ENCODE peak calls at places on chromosome 18, in six cellular contexts. X, E, F, R, D and P are unnamed samples.
A peak's percentile ranks its signal among the peaks of the same experiment; 100 is the strongest.

GRCh38 chr18:1147616-1148184 is 243.0 kb downstream of the ADCYAP1 start:
- DNase-seq in X (no peak), E (no peak), F (no peak), R (no peak), D (no peak), P (no peak)

GRCh38 chr18:45621068-45621511 is 5.8 kb downstream of the SLC14A2 start:
- DNase-seq in X (peak; percentile 51), E (peak; percentile 34), F (peak; percentile 62), R (no peak), D (no peak), P (peak; percentile 52)

GRCh38 chr18:36265035-36265434 is 32.5 kb upstream of the FHOD3 start:
- DNase-seq in X (no peak), E (no peak), F (peak; percentile 81), R (no peak), D (no peak), P (no peak)

GRCh38 chr18:44696892-44697291 is 16.2 kb downstream of the SETBP1 start:
- DNase-seq in X (no peak), E (no peak), F (no peak), R (peak; percentile 52), D (no peak), P (no peak)

GRCh38 chr18:37964885-37965571 is 399.4 kb upstream of the CELF4 start:
- DNase-seq in X (no peak), E (no peak), F (no peak), R (no peak), D (no peak), P (no peak)

GRCh38 chr18:55559735-55560134 is 28.3 kb downstream of the TCF4 start:
- DNase-seq in X (peak; percentile 24), E (no peak), F (no peak), R (no peak), D (no peak), P (no peak)

GRCh38 chr18:13612111-13612997 is 114.0 kb downstream of the FAM210A start:
- DNase-seq in X (no peak), E (no peak), F (no peak), R (peak; percentile 44), D (peak; percentile 30), P (no peak)

GRCh38 chr18:5451130-5451529 is 92.7 kb downstream of the EPB41L3 start:
- DNase-seq in X (no peak), E (no peak), F (no peak), R (no peak), D (no peak), P (no peak)

GRCh38 chr18:45806226-45806625 is 19.2 kb upstream of the SIGLEC15 start:
- DNase-seq in X (peak; percentile 68), E (no peak), F (peak; percentile 86), R (no peak), D (no peak), P (peak; percentile 61)

GRCh38 chr18:28075501-28075900 is 101.4 kb downstream of the CDH2 start:
- DNase-seq in X (no peak), E (no peak), F (peak; percentile 28), R (no peak), D (no peak), P (no peak)

GRCh38 chr18:61274561-61274960 is 58.7 kb upstream of the CDH20 start:
- DNase-seq in X (no peak), E (no peak), F (no peak), R (no peak), D (no peak), P (no peak)

GRCh38 chr18:59432796-59433195 is 73.7 kb upstream of the LMAN1 start:
- DNase-seq in X (peak; percentile 74), E (no peak), F (no peak), R (no peak), D (no peak), P (no peak)

GRCh38 chr18:36653141-36653869 is 175.5 kb downstream of the TPGS2 start:
- DNase-seq in X (no peak), E (no peak), F (no peak), R (no peak), D (no peak), P (no peak)

GRCh38 chr18:29753379-29753778 is 1289.2 kb downstream of the DSC3 start:
- DNase-seq in X (no peak), E (no peak), F (peak; percentile 32), R (no peak), D (no peak), P (peak; percentile 36)

GRCh38 chr18:76464281-76465259 is 30.5 kb downstream of the ZNF516 start:
- DNase-seq in X (no peak), E (no peak), F (no peak), R (no peak), D (no peak), P (no peak)

GRCh38 chr18:50662177-50662576 is 102.3 kb downstream of the MAPK4 start:
- DNase-seq in X (no peak), E (no peak), F (peak; percentile 1), R (no peak), D (no peak), P (no peak)
- TF ChIP-seq CTCF in X (peak; percentile 38), E (peak; percentile 22), F (peak; percentile 25), R (no peak), D (peak; percentile 19), P (peak; percentile 30)

DNA sequence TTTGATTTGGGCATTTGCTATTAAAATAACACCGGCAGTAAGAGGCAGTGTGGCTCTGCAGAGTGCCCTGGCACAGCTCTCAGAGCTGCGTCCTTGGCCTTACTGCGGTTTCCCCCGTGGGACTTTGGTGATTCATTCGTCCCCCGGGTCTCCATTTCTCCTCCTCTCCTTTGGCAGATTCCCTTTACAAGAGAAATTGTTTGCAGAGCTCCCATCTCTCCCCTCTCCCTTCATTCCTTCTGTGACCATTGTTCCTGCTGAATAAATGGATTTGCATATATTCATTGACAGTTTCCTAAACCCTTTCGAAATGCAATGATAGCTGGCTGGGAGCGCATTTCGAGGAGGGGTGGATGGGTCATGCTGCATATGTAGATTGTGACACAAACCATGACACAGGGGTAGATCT is 187.5 kb downstream of the VAPA start:
- DNase-seq in X (peak; percentile 64), E (no peak), F (peak; percentile 27), R (no peak), D (no peak), P (peak; percentile 46)
- H3K4me3 ChIP-seq in X (no peak overlapping the region), E (no peak overlapping the region), F (no peak overlapping the region), R (no peak overlapping the region), D (no peak overlapping the region), P (no peak overlapping the region)

GRCh38 chr18:58067611-58068010 is 23.6 kb downstream of the NEDD4L start:
- DNase-seq in X (no peak), E (no peak), F (no peak), R (no peak), D (no peak), P (no peak)
- TF ChIP-seq CTCF in X (no peak), E (no peak), F (no peak), R (no peak), D (no peak), P (no peak)

GRCh38 chr18:57286949-57287348 is 65.4 kb upstream of the ST8SIA3 start:
- DNase-seq in X (no peak), E (no peak), F (no peak), R (no peak), D (no peak), P (no peak)
- H3K4me3 ChIP-seq in X (no peak overlapping the region), E (no peak overlapping the region), F (no peak overlapping the region), R (no peak overlapping the region), D (no peak overlapping the region), P (no peak overlapping the region)

GRCh38 chr18:79353238-79353637 is 42.5 kb upstream of the NFATC1 start:
- DNase-seq in X (no peak), E (peak; percentile 7), F (no peak), R (no peak), D (no peak), P (no peak)
- TF ChIP-seq CTCF in X (peak; percentile 32), E (no peak), F (peak; percentile 13), R (no peak), D (no peak), P (peak; percentile 41)

GRCh38 chr18:11851156-11852047 is at the start of gene CHMP1B:
- DNase-seq in X (peak; percentile 96), E (peak; percentile 46), F (peak; percentile 98), R (peak; percentile 99), D (peak; percentile 86), P (peak; percentile 99)

GRCh38 chr18:11847811-11848210 is 3.4 kb upstream of the CHMP1B start:
- DNase-seq in X (no peak), E (no peak), F (no peak), R (no peak), D (no peak), P (no peak)

GRCh38 chr18:11850821-11851155 is 425 bp upstream of the CHMP1B start:
- DNase-seq in X (peak; percentile 80), E (no peak), F (no peak), R (no peak), D (no peak), P (no peak)

GRCh38 chr18:11849845-11850747 is 1.1 kb upstream of the CHMP1B start:
- DNase-seq in X (peak; percentile 94), E (peak; percentile 36), F (peak; percentile 93), R (peak; percentile 63), D (no peak), P (peak; percentile 98)

DNA sequence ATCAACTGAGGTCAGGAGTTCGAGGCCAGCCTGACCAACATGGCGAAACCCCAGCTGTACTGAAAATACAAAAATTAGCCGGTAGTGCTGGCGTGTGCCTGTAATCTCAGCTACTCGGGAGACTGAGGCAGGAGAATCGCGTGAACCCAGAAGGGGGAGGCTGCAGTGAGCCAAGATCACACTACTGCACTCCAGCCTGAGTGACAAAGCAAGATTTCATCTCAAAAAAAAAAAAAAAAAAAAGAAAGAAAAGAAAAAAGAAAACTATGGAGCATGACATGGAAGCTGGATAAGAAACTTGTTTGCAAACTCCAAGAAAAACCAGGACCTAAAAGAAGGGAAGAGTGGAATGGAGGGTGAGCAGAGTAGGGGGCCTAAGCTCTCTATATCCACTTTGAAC is 1.9 kb upstream of the CHMP1B start:
- DNase-seq in X (no peak), E (no peak), F (no peak), R (no peak), D (no peak), P (no peak)
- H3K4me3 ChIP-seq in X (no peak overlapping the region), E (peak overlapping the region; percentile 78), F (no peak overlapping the region), R (no peak overlapping the region), D (no peak overlapping the region), P (no peak overlapping the region)

GRCh38 chr18:67771271-67771670 is 254.8 kb upstream of the DSEL start:
- DNase-seq in X (peak; percentile 50), E (no peak), F (peak; percentile 73), R (no peak), D (no peak), P (peak; percentile 62)

GRCh38 chr18:67766930-67767329 is 250.4 kb upstream of the DSEL start:
- DNase-seq in X (peak; percentile 56), E (no peak), F (peak; percentile 90), R (no peak), D (no peak), P (peak; percentile 85)

DNA sequence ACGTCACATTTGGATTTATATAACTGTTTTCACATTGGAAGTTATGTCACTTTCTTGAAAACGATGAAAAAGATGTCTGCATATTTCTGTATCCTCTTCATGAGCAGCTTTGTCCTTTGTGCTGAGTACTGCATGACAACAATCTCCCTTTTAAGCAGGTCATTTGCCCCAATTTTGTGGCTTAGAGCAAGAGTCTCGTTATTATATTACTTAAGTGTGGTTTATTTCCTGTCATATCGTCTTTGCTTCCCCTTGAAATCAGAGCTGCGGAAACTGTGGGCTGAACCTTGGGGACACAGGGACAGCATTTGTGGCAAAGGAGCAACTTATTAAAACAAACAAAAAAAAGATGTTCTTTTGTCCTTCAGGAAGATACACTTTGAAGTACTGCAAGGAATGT is 254.0 kb upstream of the DSEL start:
- DNase-seq in X (no peak), E (no peak), F (no peak), R (no peak), D (no peak), P (no peak)
- TF ChIP-seq CTCF in X (no peak), E (no peak), F (no peak), R (no peak), D (no peak), P (no peak)

GRCh38 chr18:41391616-41392610 is 563.1 kb upstream of the PIK3C3 start:
- DNase-seq in X (peak; percentile 51), E (peak; percentile 1), F (peak; percentile 5), R (peak; percentile 54), D (no peak), P (peak; percentile 75)
- H3K4me3 ChIP-seq in X (peak overlapping the region; percentile 46), E (no peak overlapping the region), F (no peak overlapping the region), R (peak overlapping the region; percentile 13), D (no peak overlapping the region), P (peak overlapping the region; percentile 47)